ENCODE peak calls at places on chromosomes 16 and 17, in six cellular contexts. One of them, this sample, is unnamed.

GRCh38 chr17:81165246-81166032 is at the start of gene PVALEF:
- DNase-seq in AG04450: no peak
- DNase-seq in omental fat pad: no peak
- DNase-seq in astrocyte of the cerebellum: no peak
- DNase-seq in WTC11: peak; percentile 53
- DNase-seq in AG09309: no peak
- DNase-seq in this sample: no peak

GRCh38 chr16:56277040-56277439 is 85.8 kb downstream of the GNAO1 start:
- DNase-seq in AG04450: no peak
- DNase-seq in omental fat pad: no peak
- DNase-seq in astrocyte of the cerebellum: no peak
- DNase-seq in WTC11: peak; percentile 76
- DNase-seq in AG09309: no peak
- DNase-seq in this sample: no peak

GRCh38 chr17:77110006-77110374 is 30.8 kb upstream of the SEC14L1 start:
- DNase-seq in WTC11: no peak
- DNase-seq in omental fat pad: no peak
- DNase-seq in astrocyte of the cerebellum: peak; percentile 61
- DNase-seq in AG04450: no peak
- DNase-seq in AG09309: no peak
- DNase-seq in this sample: peak; percentile 39

GRCh38 chr17:81608082-81608481 is 28.8 kb downstream of the NPLOC4 start:
- DNase-seq in AG09309: no peak
- DNase-seq in omental fat pad: no peak
- DNase-seq in astrocyte of the cerebellum: peak; percentile 39
- DNase-seq in AG04450: no peak
- DNase-seq in WTC11: no peak
- DNase-seq in this sample: no peak

GRCh38 chr17:66829883-66830282 is 5.0 kb upstream of the CACNG5 start:
- DNase-seq in WTC11: peak; percentile 32
- DNase-seq in astrocyte of the cerebellum: no peak
- DNase-seq in AG04450: no peak
- DNase-seq in AG09309: no peak
- DNase-seq in omental fat pad: no peak
- DNase-seq in this sample: no peak

GRCh38 chr17:10295728-10296343 is 77.0 kb downstream of the MYH13 start:
- DNase-seq in AG09309: no peak
- DNase-seq in AG04450: no peak
- DNase-seq in astrocyte of the cerebellum: no peak
- DNase-seq in omental fat pad: peak; percentile 40
- DNase-seq in WTC11: peak; percentile 80
- DNase-seq in this sample: peak; percentile 62

GRCh38 chr16:62475573-62475972 is 439.3 kb upstream of the CDH8 start:
- DNase-seq in AG04450: no peak
- DNase-seq in WTC11: no peak
- DNase-seq in astrocyte of the cerebellum: no peak
- DNase-seq in omental fat pad: no peak
- DNase-seq in AG09309: no peak
- DNase-seq in this sample: no peak

GRCh38 chr17:66542183-66542966 is 240.0 kb downstream of the PRKCA start:
- DNase-seq in WTC11: no peak
- DNase-seq in AG09309: peak; percentile 80
- DNase-seq in astrocyte of the cerebellum: peak; percentile 53
- DNase-seq in AG04450: no peak
- DNase-seq in omental fat pad: no peak
- DNase-seq in this sample: peak; percentile 53

GRCh38 chr17:37885136-37885535 is 39.1 kb upstream of the TBC1D3K start:
- DNase-seq in AG09309: no peak
- DNase-seq in astrocyte of the cerebellum: no peak
- DNase-seq in AG04450: no peak
- DNase-seq in omental fat pad: no peak
- DNase-seq in WTC11: no peak
- DNase-seq in this sample: no peak

GRCh38 chr17:66755101-66755943 is 79.6 kb upstream of the CACNG5 start:
- DNase-seq in WTC11: no peak
- DNase-seq in AG09309: no peak
- DNase-seq in omental fat pad: no peak
- DNase-seq in AG04450: no peak
- DNase-seq in astrocyte of the cerebellum: no peak
- DNase-seq in this sample: no peak

GRCh38 chr16:85832578-85833539 is 33.4 kb downstream of the COX4I1 start:
- DNase-seq in WTC11: no peak
- DNase-seq in AG09309: no peak
- DNase-seq in omental fat pad: no peak
- DNase-seq in AG04450: no peak
- DNase-seq in astrocyte of the cerebellum: no peak
- DNase-seq in this sample: peak; percentile 75

GRCh38 chr17:2736956-2737355 is 12.5 kb downstream of the CCDC92B start:
- DNase-seq in AG04450: no peak
- DNase-seq in omental fat pad: no peak
- DNase-seq in WTC11: no peak
- DNase-seq in AG09309: no peak
- DNase-seq in astrocyte of the cerebellum: no peak
- DNase-seq in this sample: no peak

GRCh38 chr16:71353736-71354135 is 4.8 kb upstream of the CALB2 start:
- DNase-seq in AG09309: no peak
- DNase-seq in AG04450: no peak
- DNase-seq in WTC11: no peak
- DNase-seq in omental fat pad: no peak
- DNase-seq in astrocyte of the cerebellum: no peak
- DNase-seq in this sample: no peak

GRCh38 chr16:64910351-64910750 is 211.5 kb downstream of the CDH11 start:
- DNase-seq in AG04450: peak; percentile 71
- DNase-seq in astrocyte of the cerebellum: peak; percentile 22
- DNase-seq in WTC11: peak; percentile 10
- DNase-seq in omental fat pad: no peak
- DNase-seq in AG09309: peak; percentile 45
- DNase-seq in this sample: no peak

GRCh38 chr16:69761983-69762842 is at the start of gene WWP2:
- DNase-seq in astrocyte of the cerebellum: no peak
- DNase-seq in WTC11: peak; percentile 84
- DNase-seq in omental fat pad: peak; percentile 32
- DNase-seq in AG09309: no peak
- DNase-seq in AG04450: peak; percentile 16
- DNase-seq in this sample: peak; percentile 89

GRCh38 chr17:39193346-39193745 is 4.1 kb downstream of the CACNB1 start:
- DNase-seq in omental fat pad: no peak
- DNase-seq in astrocyte of the cerebellum: no peak
- DNase-seq in AG04450: no peak
- DNase-seq in AG09309: no peak
- DNase-seq in WTC11: no peak
- DNase-seq in this sample: no peak

DNA sequence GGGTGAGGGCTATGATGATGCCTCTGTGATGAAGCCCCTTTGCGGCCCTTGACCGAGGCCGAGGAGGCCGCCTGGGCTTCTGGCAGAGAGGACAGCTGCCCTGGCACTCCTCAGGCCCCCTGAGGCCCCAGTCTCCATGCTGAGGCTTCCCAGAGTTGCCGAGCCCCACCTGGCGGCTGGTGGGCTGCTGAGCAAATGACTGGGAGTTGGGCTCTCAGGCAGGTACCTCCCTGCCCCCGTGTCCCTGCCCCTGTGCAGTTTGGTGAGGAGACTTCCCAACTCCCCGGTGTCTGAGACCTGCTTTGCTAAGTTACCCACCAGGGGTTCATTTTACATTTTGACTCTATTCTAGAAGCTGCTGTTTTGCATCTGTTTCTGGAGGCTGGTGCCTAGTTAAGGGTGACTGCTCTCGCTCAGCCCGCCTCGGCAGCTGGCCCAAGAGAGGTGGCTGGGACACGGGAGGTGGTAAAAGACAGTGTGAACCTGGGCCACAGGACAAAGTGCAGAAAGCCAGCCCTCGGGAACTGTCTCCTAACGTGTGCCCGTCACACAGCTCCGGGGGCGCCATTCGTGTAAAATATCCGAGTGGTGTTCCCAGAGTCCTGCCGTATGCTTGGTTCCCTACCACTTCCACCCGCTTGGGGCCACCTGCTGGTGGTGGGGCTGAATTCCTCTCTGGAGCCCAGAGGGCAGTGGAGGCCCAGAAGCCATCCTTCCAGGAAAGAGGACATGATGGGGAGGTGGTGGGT is 134.5 kb downstream of the RAB11FIP4 start:
- DNase-seq in omental fat pad: no peak
- DNase-seq in AG09309: no peak
- DNase-seq in WTC11: peak; percentile 48
- DNase-seq in AG04450: no peak
- DNase-seq in astrocyte of the cerebellum: no peak
- DNase-seq in this sample: no peak
- TF ChIP-seq CTCF in omental fat pad: no peak
- TF ChIP-seq CTCF in AG09309: peak; percentile 53
- TF ChIP-seq CTCF in WTC11: no peak
- TF ChIP-seq CTCF in AG04450: peak; percentile 46
- TF ChIP-seq CTCF in astrocyte of the cerebellum: peak; percentile 43
- TF ChIP-seq CTCF in this sample: peak; percentile 14

GRCh38 chr16:87652386-87652785 is 50.1 kb downstream of the JPH3 start:
- DNase-seq in omental fat pad: no peak
- DNase-seq in AG09309: no peak
- DNase-seq in astrocyte of the cerebellum: no peak
- DNase-seq in AG04450: no peak
- DNase-seq in WTC11: no peak
- DNase-seq in this sample: no peak

GRCh38 chr16:87648698-87649487 is 46.6 kb downstream of the JPH3 start:
- DNase-seq in AG09309: no peak
- DNase-seq in AG04450: no peak
- DNase-seq in WTC11: no peak
- DNase-seq in omental fat pad: no peak
- DNase-seq in astrocyte of the cerebellum: no peak
- DNase-seq in this sample: no peak

GRCh38 chr16:87652799-87653198 is 50.5 kb downstream of the JPH3 start:
- DNase-seq in omental fat pad: no peak
- DNase-seq in AG09309: no peak
- DNase-seq in AG04450: no peak
- DNase-seq in WTC11: no peak
- DNase-seq in astrocyte of the cerebellum: no peak
- DNase-seq in this sample: no peak

GRCh38 chr16:87654826-87655225 is 52.5 kb downstream of the JPH3 start:
- DNase-seq in omental fat pad: no peak
- DNase-seq in AG04450: no peak
- DNase-seq in AG09309: no peak
- DNase-seq in astrocyte of the cerebellum: no peak
- DNase-seq in WTC11: no peak
- DNase-seq in this sample: no peak

DNA sequence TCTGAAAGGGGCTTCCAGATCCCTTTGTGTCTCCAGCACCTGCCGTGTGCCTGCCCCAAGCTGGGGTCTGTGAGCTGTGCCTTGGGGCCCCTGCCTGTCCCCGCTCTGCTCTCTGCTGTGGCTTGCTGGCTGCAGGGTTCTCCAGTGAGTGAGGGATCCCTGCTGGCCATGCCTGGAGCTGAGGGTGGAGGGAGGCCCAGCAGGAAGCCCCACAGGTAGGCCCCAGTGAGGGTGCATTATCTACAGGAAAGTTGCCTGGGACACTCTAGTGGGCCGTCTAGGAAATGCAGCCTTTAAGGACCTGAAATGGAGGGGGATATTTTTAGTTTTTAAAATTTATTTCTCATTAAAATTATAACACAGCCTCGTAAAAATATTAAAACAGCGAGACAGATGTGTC is 50.9 kb downstream of the JPH3 start:
- DNase-seq in AG04450: no peak
- DNase-seq in omental fat pad: no peak
- DNase-seq in WTC11: no peak
- DNase-seq in AG09309: no peak
- DNase-seq in astrocyte of the cerebellum: no peak
- DNase-seq in this sample: no peak
- TF ChIP-seq CTCF in AG04450: peak; percentile 54
- TF ChIP-seq CTCF in omental fat pad: no peak
- TF ChIP-seq CTCF in WTC11: peak; percentile 46
- TF ChIP-seq CTCF in AG09309: peak; percentile 49
- TF ChIP-seq CTCF in astrocyte of the cerebellum: peak; percentile 61
- TF ChIP-seq CTCF in this sample: no peak

DNA sequence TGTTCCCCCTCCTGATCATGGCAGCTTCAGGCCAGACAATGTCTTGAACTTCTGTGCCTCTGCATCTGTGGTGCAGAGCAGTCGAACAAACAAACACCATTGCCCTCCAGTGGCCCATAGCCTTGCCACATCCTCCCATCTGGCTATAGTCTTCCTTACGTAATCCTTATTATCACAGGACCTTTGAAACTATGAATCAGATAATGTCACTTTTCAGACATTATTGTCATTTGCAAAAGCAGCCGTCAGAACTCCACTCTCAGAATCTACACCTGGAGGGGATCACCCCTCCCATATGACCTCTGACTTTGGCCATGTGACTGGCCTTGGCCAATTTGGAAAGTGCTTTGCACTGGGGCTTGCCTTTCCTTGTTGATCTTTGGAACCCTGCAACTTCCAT is 387.3 kb downstream of the MAF start:
- DNase-seq in WTC11: no peak
- DNase-seq in AG04450: no peak
- DNase-seq in astrocyte of the cerebellum: no peak
- DNase-seq in omental fat pad: no peak
- DNase-seq in AG09309: no peak
- DNase-seq in this sample: no peak
- TF ChIP-seq CTCF in WTC11: no peak
- TF ChIP-seq CTCF in AG04450: no peak
- TF ChIP-seq CTCF in astrocyte of the cerebellum: no peak
- TF ChIP-seq CTCF in omental fat pad: no peak
- TF ChIP-seq CTCF in AG09309: no peak
- TF ChIP-seq CTCF in this sample: no peak

DNA sequence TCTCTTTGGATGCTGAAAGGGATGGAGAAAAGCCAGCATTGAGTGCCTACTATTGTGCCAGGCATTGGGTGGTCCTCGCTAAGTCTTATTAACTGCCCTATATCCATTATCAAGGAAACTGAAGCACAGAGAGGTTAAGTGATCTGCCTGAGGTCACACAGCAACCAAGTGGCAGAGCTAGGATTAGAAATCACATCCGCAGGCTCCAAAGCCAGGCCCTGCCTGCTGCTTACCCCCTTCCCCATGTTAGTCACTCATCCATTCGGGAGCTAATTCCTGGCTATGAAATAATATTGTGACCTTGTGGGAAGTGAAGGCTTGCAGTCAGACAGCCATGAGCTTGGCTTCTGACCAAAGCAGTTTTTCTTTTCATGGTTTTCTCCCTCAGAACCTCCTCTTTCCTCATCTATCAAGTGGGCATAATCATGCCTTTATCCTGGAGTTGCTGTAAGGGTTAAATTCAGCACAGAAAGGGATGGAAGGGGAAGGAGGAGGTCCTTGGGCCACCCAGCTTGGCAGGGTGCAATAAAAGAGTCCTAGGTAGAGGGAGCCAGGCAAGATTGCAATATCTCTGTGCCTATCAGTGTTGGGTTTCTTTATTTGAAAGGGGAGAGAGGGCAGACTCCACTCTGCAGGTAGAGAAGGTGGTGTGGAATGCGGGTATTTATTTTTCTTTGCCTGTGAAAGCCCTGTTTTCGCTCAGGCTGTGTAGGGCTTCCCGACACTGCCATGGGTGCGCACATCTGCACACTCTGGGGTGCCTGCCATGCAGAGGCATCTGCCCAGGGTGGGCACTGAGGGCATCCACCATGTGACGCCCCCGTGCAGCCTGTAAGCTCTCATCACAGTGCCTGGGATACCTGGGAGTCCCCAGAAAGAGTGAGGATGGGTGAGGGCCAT is 11.3 kb downstream of the RAI1 start:
- DNase-seq in AG09309: no peak
- DNase-seq in astrocyte of the cerebellum: no peak
- DNase-seq in WTC11: no peak
- DNase-seq in AG04450: no peak
- DNase-seq in omental fat pad: no peak
- DNase-seq in this sample: no peak
- TF ChIP-seq CTCF in AG09309: no peak
- TF ChIP-seq CTCF in astrocyte of the cerebellum: no peak
- TF ChIP-seq CTCF in WTC11: no peak
- TF ChIP-seq CTCF in AG04450: peak; percentile 1
- TF ChIP-seq CTCF in omental fat pad: no peak
- TF ChIP-seq CTCF in this sample: no peak

This sample was measured in GM10248.